ENCODE peak calls at places on chromosomes 5 and 9, in six cellular contexts. One of them, this sample, is unnamed.

GRCh38 chr5:122076023-122076422 is 2.0 kb downstream of the LOX start:
- DNase-seq in adipocyte: peak
- DNase-seq in gastrocnemius medialis: no peak
- DNase-seq in Karpas-422: no peak
- DNase-seq in tibial artery: no peak
- DNase-seq in endodermal cell: no peak
- DNase-seq in this sample: no peak

GRCh38 chr5:59607126-59607807 is 286.3 kb downstream of the PDE4D start:
- DNase-seq in gastrocnemius medialis: no peak
- DNase-seq in endodermal cell: no peak
- DNase-seq in Karpas-422: no peak
- DNase-seq in adipocyte: no peak
- DNase-seq in tibial artery: no peak
- DNase-seq in this sample: no peak

GRCh38 chr5:73901455-73901854 is 275.5 kb downstream of the ARHGEF28 start:
- DNase-seq in Karpas-422: no peak
- DNase-seq in tibial artery: no peak
- DNase-seq in adipocyte: no peak
- DNase-seq in gastrocnemius medialis: no peak
- DNase-seq in endodermal cell: peak
- DNase-seq in this sample: no peak

GRCh38 chr5:168270446-168270845 is 21.0 kb upstream of the WWC1 start:
- DNase-seq in gastrocnemius medialis: no peak
- DNase-seq in adipocyte: no peak
- DNase-seq in Karpas-422: no peak
- DNase-seq in endodermal cell: peak
- DNase-seq in tibial artery: no peak
- DNase-seq in this sample: no peak

GRCh38 chr9:589723-590122 is 251.8 kb upstream of the DMRT1 start:
- DNase-seq in endodermal cell: no peak
- DNase-seq in gastrocnemius medialis: no peak
- DNase-seq in tibial artery: no peak
- DNase-seq in adipocyte: peak
- DNase-seq in Karpas-422: no peak
- DNase-seq in this sample: peak

GRCh38 chr9:113996531-113997001 is 81.5 kb downstream of the AMBP start:
- DNase-seq in tibial artery: no peak
- DNase-seq in endodermal cell: no peak
- DNase-seq in Karpas-422: no peak
- DNase-seq in gastrocnemius medialis: no peak
- DNase-seq in adipocyte: no peak
- DNase-seq in this sample: no peak

GRCh38 chr9:119375892-119376291 is 6.7 kb upstream of the BRINP1 start:
- DNase-seq in adipocyte: peak
- DNase-seq in tibial artery: no peak
- DNase-seq in endodermal cell: peak
- DNase-seq in gastrocnemius medialis: no peak
- DNase-seq in Karpas-422: peak
- DNase-seq in this sample: no peak

GRCh38 chr9:132190966-132191365 is 29.1 kb downstream of the NTNG2 start:
- DNase-seq in gastrocnemius medialis: no peak
- DNase-seq in endodermal cell: no peak
- DNase-seq in Karpas-422: no peak
- DNase-seq in tibial artery: no peak
- DNase-seq in adipocyte: no peak
- DNase-seq in this sample: no peak

GRCh38 chr9:126301985-126302603 is 24.5 kb upstream of the MVB12B start:
- DNase-seq in Karpas-422: peak
- DNase-seq in adipocyte: peak
- DNase-seq in endodermal cell: peak
- DNase-seq in tibial artery: peak
- DNase-seq in gastrocnemius medialis: peak
- DNase-seq in this sample: peak

GRCh38 chr9:113566011-113566711 is 102.6 kb downstream of the RGS3 start:
- DNase-seq in gastrocnemius medialis: no peak
- DNase-seq in adipocyte: no peak
- DNase-seq in Karpas-422: no peak
- DNase-seq in endodermal cell: peak
- DNase-seq in tibial artery: peak
- DNase-seq in this sample: no peak

GRCh38 chr5:82306151-82306550 is 28.0 kb upstream of the RPS23 start:
- DNase-seq in adipocyte: no peak
- DNase-seq in Karpas-422: no peak
- DNase-seq in gastrocnemius medialis: no peak
- DNase-seq in endodermal cell: no peak
- DNase-seq in tibial artery: no peak
- DNase-seq in this sample: no peak

GRCh38 chr5:23042231-23042630 is 189.1 kb upstream of the CDH12 start:
- DNase-seq in Karpas-422: no peak
- DNase-seq in endodermal cell: no peak
- DNase-seq in adipocyte: no peak
- DNase-seq in tibial artery: no peak
- DNase-seq in gastrocnemius medialis: no peak
- DNase-seq in this sample: no peak

GRCh38 chr5:40240111-40240510 is 439.6 kb upstream of the PTGER4 start:
- DNase-seq in tibial artery: no peak
- DNase-seq in gastrocnemius medialis: no peak
- DNase-seq in Karpas-422: no peak
- DNase-seq in endodermal cell: no peak
- DNase-seq in adipocyte: no peak
- DNase-seq in this sample: no peak

GRCh38 chr9:38367898-38368297 is 24.6 kb upstream of the ALDH1B1 start:
- DNase-seq in gastrocnemius medialis: no peak
- DNase-seq in Karpas-422: no peak
- DNase-seq in tibial artery: no peak
- DNase-seq in endodermal cell: no peak
- DNase-seq in adipocyte: no peak
- DNase-seq in this sample: no peak

GRCh38 chr9:124486778-124487490 is 20.3 kb downstream of the NR5A1 start:
- DNase-seq in Karpas-422: no peak
- DNase-seq in endodermal cell: no peak
- DNase-seq in tibial artery: no peak
- DNase-seq in adipocyte: no peak
- DNase-seq in gastrocnemius medialis: no peak
- DNase-seq in this sample: no peak

GRCh38 chr5:169762338-169763095 is 125.4 kb downstream of the DOCK2 start:
- DNase-seq in tibial artery: no peak
- DNase-seq in Karpas-422: no peak
- DNase-seq in gastrocnemius medialis: no peak
- DNase-seq in endodermal cell: no peak
- DNase-seq in adipocyte: peak
- DNase-seq in this sample: no peak

GRCh38 chr5:172646716-172647285 is 5.7 kb downstream of the NEURL1B start:
- DNase-seq in endodermal cell: peak
- DNase-seq in adipocyte: no peak
- DNase-seq in Karpas-422: no peak
- DNase-seq in gastrocnemius medialis: no peak
- DNase-seq in tibial artery: no peak
- DNase-seq in this sample: no peak

GRCh38 chr5:10615693-10616092 is 51.8 kb downstream of the ANKRD33B start:
- DNase-seq in adipocyte: no peak
- DNase-seq in Karpas-422: no peak
- DNase-seq in gastrocnemius medialis: no peak
- DNase-seq in endodermal cell: no peak
- DNase-seq in tibial artery: no peak
- DNase-seq in this sample: no peak

GRCh38 chr5:121160591-121160990 is 691.1 kb upstream of the FTMT start:
- DNase-seq in endodermal cell: no peak
- DNase-seq in adipocyte: no peak
- DNase-seq in gastrocnemius medialis: no peak
- DNase-seq in Karpas-422: no peak
- DNase-seq in tibial artery: no peak
- DNase-seq in this sample: no peak

DNA sequence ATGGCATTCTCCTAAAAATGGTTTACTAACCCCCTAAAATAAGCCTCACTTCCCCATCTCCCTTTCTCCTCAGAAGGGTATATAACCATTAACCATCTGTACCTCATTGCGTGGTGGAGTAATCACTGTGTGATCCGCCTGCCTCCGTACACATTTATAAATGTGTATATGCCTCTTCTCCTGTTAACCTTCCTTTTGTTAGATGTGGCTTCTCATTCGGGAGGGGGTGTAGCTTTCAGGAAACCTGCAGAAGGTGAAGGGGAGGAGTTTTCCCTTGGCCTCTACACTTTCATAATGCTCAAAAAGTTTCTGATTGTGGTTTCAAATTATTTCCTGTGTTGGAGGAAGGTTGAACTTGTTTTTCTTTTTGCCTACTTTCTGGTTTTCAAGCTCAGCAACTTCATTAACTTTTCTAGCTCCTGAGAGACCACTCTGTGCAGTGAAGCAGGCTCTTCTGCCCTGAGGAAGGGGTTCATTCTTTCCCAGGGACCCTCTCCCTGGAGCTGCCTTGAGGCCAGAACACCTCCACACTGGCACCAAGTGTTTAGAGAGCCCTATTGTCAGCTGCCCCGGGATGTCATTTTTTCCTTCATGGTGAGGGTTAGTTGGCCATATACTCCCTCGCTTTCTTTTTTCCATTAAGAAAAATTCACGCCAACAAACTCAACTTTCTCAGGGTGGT is 46.9 kb downstream of the RASGRF2 start:
- DNase-seq in gastrocnemius medialis: no peak
- DNase-seq in adipocyte: no peak
- DNase-seq in endodermal cell: no peak
- DNase-seq in Karpas-422: no peak
- DNase-seq in tibial artery: no peak
- DNase-seq in this sample: no peak
- H3K4me3 ChIP-seq in gastrocnemius medialis: no peak
- H3K4me3 ChIP-seq in adipocyte: no peak
- H3K4me3 ChIP-seq in endodermal cell: no peak
- H3K4me3 ChIP-seq in Karpas-422: no peak
- H3K4me3 ChIP-seq in tibial artery: no peak
- H3K4me3 ChIP-seq in this sample: no peak

GRCh38 chr5:138873096-138873885 is 1.8 kb downstream of the LRRTM2 start:
- DNase-seq in Karpas-422: no peak
- DNase-seq in endodermal cell: no peak
- DNase-seq in tibial artery: no peak
- DNase-seq in gastrocnemius medialis: no peak
- DNase-seq in adipocyte: no peak
- DNase-seq in this sample: no peak

GRCh38 chr5:138876811-138877210 is 1.7 kb upstream of the LRRTM2 start:
- DNase-seq in tibial artery: no peak
- DNase-seq in Karpas-422: no peak
- DNase-seq in gastrocnemius medialis: no peak
- DNase-seq in endodermal cell: peak
- DNase-seq in adipocyte: no peak
- DNase-seq in this sample: no peak

GRCh38 chr5:138874241-138874640 is 894 bp downstream of the LRRTM2 start:
- DNase-seq in tibial artery: no peak
- DNase-seq in Karpas-422: no peak
- DNase-seq in gastrocnemius medialis: no peak
- DNase-seq in endodermal cell: no peak
- DNase-seq in adipocyte: peak
- DNase-seq in this sample: no peak

GRCh38 chr5:138874771-138875628 is at the start of gene LRRTM2:
- DNase-seq in Karpas-422: no peak
- DNase-seq in gastrocnemius medialis: no peak
- DNase-seq in tibial artery: no peak
- DNase-seq in adipocyte: peak
- DNase-seq in endodermal cell: no peak
- DNase-seq in this sample: no peak

DNA sequence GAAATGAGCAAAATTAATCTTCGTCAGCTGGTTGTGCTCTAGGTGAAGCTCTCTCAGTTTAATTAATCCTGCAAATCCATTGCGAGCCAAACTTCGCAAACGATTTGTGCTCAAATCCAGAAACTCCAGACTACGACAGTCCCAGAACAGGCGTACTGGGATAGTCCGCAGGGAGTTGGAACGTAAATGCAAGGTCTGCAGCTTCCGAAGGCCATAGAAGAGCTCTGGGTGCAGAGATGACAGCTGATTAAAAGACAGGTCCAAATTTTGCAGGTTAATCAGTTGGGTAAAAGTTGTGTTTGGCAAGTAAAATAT is 1.3 kb downstream of the LRRTM2 start:
- DNase-seq in tibial artery: no peak
- DNase-seq in endodermal cell: no peak
- DNase-seq in Karpas-422: no peak
- DNase-seq in gastrocnemius medialis: no peak
- DNase-seq in adipocyte: no peak
- DNase-seq in this sample: no peak
- H3K4me3 ChIP-seq in tibial artery: no peak
- H3K4me3 ChIP-seq in endodermal cell: no peak
- H3K4me3 ChIP-seq in Karpas-422: no peak
- H3K4me3 ChIP-seq in gastrocnemius medialis: no peak
- H3K4me3 ChIP-seq in adipocyte: no peak
- H3K4me3 ChIP-seq in this sample: no peak

DNA sequence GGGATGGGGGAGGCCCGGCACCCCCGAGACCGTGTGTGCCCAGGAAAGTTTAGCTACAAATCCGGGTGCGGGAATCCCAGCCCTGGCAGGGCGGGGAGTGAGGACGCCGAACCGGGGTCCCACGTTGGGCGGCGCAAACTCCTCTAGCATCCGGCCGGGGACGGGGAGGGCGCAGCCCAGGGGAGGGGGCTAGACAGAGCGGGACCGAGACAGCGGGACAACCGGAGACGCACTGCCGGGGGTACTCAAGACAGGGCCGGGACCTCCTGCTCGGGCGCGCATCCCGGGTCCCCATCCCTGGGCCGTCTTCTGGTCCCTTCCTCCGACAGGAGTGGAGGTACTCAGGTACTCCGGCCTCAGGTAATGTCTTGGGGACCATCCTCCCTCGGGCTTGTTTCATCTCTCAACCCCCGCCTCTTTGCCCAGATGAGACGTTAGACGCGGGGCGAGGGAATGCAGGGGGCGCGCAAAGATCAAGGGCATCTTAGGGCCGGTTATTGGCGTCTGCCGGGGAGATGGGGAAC is 619 bp downstream of the PDZD2 start:
- DNase-seq in adipocyte: no peak
- DNase-seq in Karpas-422: no peak
- DNase-seq in gastrocnemius medialis: no peak
- DNase-seq in tibial artery: no peak
- DNase-seq in endodermal cell: peak
- DNase-seq in this sample: no peak
- H3K4me3 ChIP-seq in adipocyte: peak
- H3K4me3 ChIP-seq in Karpas-422: no peak
- H3K4me3 ChIP-seq in gastrocnemius medialis: peak
- H3K4me3 ChIP-seq in tibial artery: peak
- H3K4me3 ChIP-seq in endodermal cell: peak
- H3K4me3 ChIP-seq in this sample: no peak

GRCh38 chr9:128275198-128276007 is at the start of gene GOLGA2:
- DNase-seq in endodermal cell: peak
- DNase-seq in Karpas-422: peak
- DNase-seq in tibial artery: no peak
- DNase-seq in gastrocnemius medialis: no peak
- DNase-seq in adipocyte: peak
- DNase-seq in this sample: no peak

GRCh38 chr9:128282500-128282899 is 6.4 kb downstream of the SWI5 start:
- DNase-seq in Karpas-422: no peak
- DNase-seq in tibial artery: no peak
- DNase-seq in gastrocnemius medialis: no peak
- DNase-seq in endodermal cell: no peak
- DNase-seq in adipocyte: no peak
- DNase-seq in this sample: no peak

GRCh38 chr9:128276574-128277270 is 646 bp downstream of the SWI5 start:
- DNase-seq in adipocyte: peak
- DNase-seq in gastrocnemius medialis: peak
- DNase-seq in Karpas-422: no peak
- DNase-seq in tibial artery: peak
- DNase-seq in endodermal cell: peak
- DNase-seq in this sample: no peak

GRCh38 chr9:128276008-128276573 is at the start of gene SWI5:
- DNase-seq in endodermal cell: peak
- DNase-seq in adipocyte: peak
- DNase-seq in Karpas-422: peak
- DNase-seq in gastrocnemius medialis: peak
- DNase-seq in tibial artery: peak
- DNase-seq in this sample: peak

GRCh38 chr9:128280084-128280622 is 4.1 kb downstream of the SWI5 start:
- DNase-seq in adipocyte: no peak
- DNase-seq in endodermal cell: no peak
- DNase-seq in Karpas-422: no peak
- DNase-seq in gastrocnemius medialis: no peak
- DNase-seq in tibial artery: no peak
- DNase-seq in this sample: no peak
- H3K4me3 ChIP-seq in adipocyte: no peak
- H3K4me3 ChIP-seq in endodermal cell: no peak
- H3K4me3 ChIP-seq in Karpas-422: no peak
- H3K4me3 ChIP-seq in gastrocnemius medialis: no peak
- H3K4me3 ChIP-seq in tibial artery: no peak
- H3K4me3 ChIP-seq in this sample: no peak